ENCODE peak calls at places on chromosome 15, in six cellular contexts. One of them, this sample, is unnamed.

GRCh38 chr15:85592148-85592547 is 202.6 kb downstream of the KLHL25 start:
- DNase-seq in astrocyte of the spinal cord: peak
- DNase-seq in nephron progenitor cell: no peak
- DNase-seq in CD8-positive, alpha-beta T cell: no peak
- DNase-seq in bronchial epithelial cell: peak
- DNase-seq in AG10803: peak
- DNase-seq in this sample: no peak

GRCh38 chr15:39171944-39172368 is 408.9 kb upstream of the THBS1 start:
- DNase-seq in astrocyte of the spinal cord: peak
- DNase-seq in nephron progenitor cell: peak
- DNase-seq in CD8-positive, alpha-beta T cell: no peak
- DNase-seq in bronchial epithelial cell: peak
- DNase-seq in AG10803: peak
- DNase-seq in this sample: peak

GRCh38 chr15:80932989-80933388 is 56.6 kb downstream of the MESD start:
- DNase-seq in astrocyte of the spinal cord: peak
- DNase-seq in nephron progenitor cell: no peak
- DNase-seq in CD8-positive, alpha-beta T cell: no peak
- DNase-seq in bronchial epithelial cell: no peak
- DNase-seq in AG10803: no peak
- DNase-seq in this sample: no peak

GRCh38 chr15:95458736-95459135 is 871.8 kb upstream of the NR2F2 start:
- DNase-seq in astrocyte of the spinal cord: no peak
- DNase-seq in nephron progenitor cell: no peak
- DNase-seq in CD8-positive, alpha-beta T cell: no peak
- DNase-seq in bronchial epithelial cell: no peak
- DNase-seq in AG10803: no peak
- DNase-seq in this sample: no peak

GRCh38 chr15:50330921-50331320 is 24.1 kb downstream of the GABPB1 start:
- DNase-seq in astrocyte of the spinal cord: no peak
- DNase-seq in nephron progenitor cell: no peak
- DNase-seq in CD8-positive, alpha-beta T cell: no peak
- DNase-seq in bronchial epithelial cell: no peak
- DNase-seq in AG10803: peak
- DNase-seq in this sample: no peak

GRCh38 chr15:79775821-79776220 is 121.0 kb downstream of the MTHFS start:
- DNase-seq in astrocyte of the spinal cord: no peak
- DNase-seq in nephron progenitor cell: no peak
- DNase-seq in CD8-positive, alpha-beta T cell: no peak
- DNase-seq in bronchial epithelial cell: no peak
- DNase-seq in AG10803: no peak
- DNase-seq in this sample: no peak

GRCh38 chr15:40873625-40874561 is at the start of gene RHOV:
- DNase-seq in astrocyte of the spinal cord: peak
- DNase-seq in nephron progenitor cell: peak
- DNase-seq in CD8-positive, alpha-beta T cell: peak
- DNase-seq in bronchial epithelial cell: peak
- DNase-seq in AG10803: peak
- DNase-seq in this sample: no peak

GRCh38 chr15:79016527-79017170 is 71.8 kb upstream of the CTSH start:
- DNase-seq in astrocyte of the spinal cord: no peak
- DNase-seq in nephron progenitor cell: no peak
- DNase-seq in CD8-positive, alpha-beta T cell: no peak
- DNase-seq in bronchial epithelial cell: no peak
- DNase-seq in AG10803: no peak
- DNase-seq in this sample: no peak

GRCh38 chr15:53910236-53910849 is 67.9 kb upstream of the UNC13C start:
- DNase-seq in astrocyte of the spinal cord: no peak
- DNase-seq in nephron progenitor cell: no peak
- DNase-seq in CD8-positive, alpha-beta T cell: no peak
- DNase-seq in bronchial epithelial cell: peak
- DNase-seq in AG10803: no peak
- DNase-seq in this sample: peak

GRCh38 chr15:89760303-89761008 is 9.4 kb upstream of the MESP1 start:
- DNase-seq in astrocyte of the spinal cord: peak
- DNase-seq in nephron progenitor cell: peak
- DNase-seq in CD8-positive, alpha-beta T cell: peak
- DNase-seq in bronchial epithelial cell: peak
- DNase-seq in AG10803: peak
- DNase-seq in this sample: no peak

GRCh38 chr15:81120069-81120468 is 14.0 kb upstream of the CFAP161 start:
- DNase-seq in astrocyte of the spinal cord: no peak
- DNase-seq in nephron progenitor cell: no peak
- DNase-seq in CD8-positive, alpha-beta T cell: no peak
- DNase-seq in bronchial epithelial cell: peak
- DNase-seq in AG10803: no peak
- DNase-seq in this sample: no peak

GRCh38 chr15:90773485-90773884 is 56.3 kb downstream of the BLM start:
- DNase-seq in astrocyte of the spinal cord: no peak
- DNase-seq in nephron progenitor cell: no peak
- DNase-seq in CD8-positive, alpha-beta T cell: no peak
- DNase-seq in bronchial epithelial cell: no peak
- DNase-seq in AG10803: no peak
- DNase-seq in this sample: no peak

GRCh38 chr15:100635406-100636071 is 33.1 kb downstream of the ASB7 start:
- DNase-seq in astrocyte of the spinal cord: no peak
- DNase-seq in nephron progenitor cell: no peak
- DNase-seq in CD8-positive, alpha-beta T cell: no peak
- DNase-seq in bronchial epithelial cell: peak
- DNase-seq in AG10803: no peak
- DNase-seq in this sample: no peak

GRCh38 chr15:101012326-101013040 is 93.3 kb downstream of the LRRK1 start:
- DNase-seq in astrocyte of the spinal cord: no peak
- DNase-seq in nephron progenitor cell: no peak
- DNase-seq in CD8-positive, alpha-beta T cell: no peak
- DNase-seq in bronchial epithelial cell: no peak
- DNase-seq in AG10803: no peak
- DNase-seq in this sample: no peak

GRCh38 chr15:80242132-80242769 is 9.8 kb downstream of the CTXND1 start:
- DNase-seq in astrocyte of the spinal cord: no peak
- DNase-seq in nephron progenitor cell: peak
- DNase-seq in CD8-positive, alpha-beta T cell: no peak
- DNase-seq in bronchial epithelial cell: peak
- DNase-seq in AG10803: peak
- DNase-seq in this sample: no peak

DNA sequence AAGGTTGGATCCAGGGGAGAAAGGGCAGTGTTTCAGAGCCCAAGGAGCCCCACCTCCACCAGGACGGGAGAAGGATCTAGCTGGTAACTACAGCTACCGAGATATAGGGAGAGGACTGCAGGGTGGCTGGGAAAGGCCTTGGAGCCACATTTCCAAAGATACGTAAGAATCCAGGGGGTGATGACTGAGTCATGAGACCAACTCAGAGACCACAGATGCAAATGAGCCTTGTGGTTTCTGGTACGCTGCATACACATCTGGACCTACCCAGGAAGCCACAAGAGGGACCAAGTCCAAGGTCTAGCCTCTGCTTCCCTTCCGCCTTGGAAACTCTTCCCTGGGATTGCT is 13.5 kb downstream of the IGDCC4 start:
- DNase-seq in astrocyte of the spinal cord: peak
- DNase-seq in nephron progenitor cell: no peak
- DNase-seq in CD8-positive, alpha-beta T cell: no peak
- DNase-seq in bronchial epithelial cell: peak
- DNase-seq in AG10803: peak
- DNase-seq in this sample: peak
- TF ChIP-seq CTCF in astrocyte of the spinal cord: no peak
- TF ChIP-seq CTCF in nephron progenitor cell: no peak
- TF ChIP-seq CTCF in CD8-positive, alpha-beta T cell: no peak
- TF ChIP-seq CTCF in bronchial epithelial cell: no peak
- TF ChIP-seq CTCF in AG10803: peak
- TF ChIP-seq CTCF in this sample: peak

DNA sequence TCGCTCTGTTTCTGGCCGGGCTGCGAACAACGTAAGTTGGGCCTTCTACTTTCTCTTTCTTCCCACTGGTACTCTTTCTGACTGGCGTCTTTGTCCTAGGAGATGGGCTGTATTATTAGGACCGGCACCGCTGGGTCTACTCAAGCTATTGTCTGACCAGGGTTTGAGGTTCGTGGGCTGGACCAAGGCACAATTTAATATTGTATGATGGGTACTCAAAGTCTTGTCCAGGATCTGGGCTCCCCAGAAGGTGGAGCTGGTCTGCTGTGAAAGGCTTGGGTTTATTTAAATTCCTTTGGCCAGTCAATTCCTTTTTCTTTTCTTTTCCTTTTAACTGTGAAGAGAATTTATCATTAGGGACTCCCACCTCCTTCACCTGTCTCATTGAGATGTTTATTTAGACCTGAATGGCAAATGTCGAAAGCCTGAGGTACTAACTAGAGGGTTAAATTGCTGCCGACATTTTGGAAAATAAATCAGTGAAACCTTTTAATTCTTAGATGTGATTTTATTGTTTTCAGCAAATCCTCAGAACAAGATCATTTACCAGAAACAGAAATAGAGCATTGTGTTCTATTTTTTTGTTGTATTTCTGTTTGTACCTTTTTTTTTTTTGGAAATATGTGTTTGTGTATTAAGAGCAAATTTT is 410 bp downstream of the LRRC49 start:
- DNase-seq in astrocyte of the spinal cord: peak
- DNase-seq in nephron progenitor cell: no peak
- DNase-seq in CD8-positive, alpha-beta T cell: no peak
- DNase-seq in bronchial epithelial cell: peak
- DNase-seq in AG10803: peak
- DNase-seq in this sample: no peak
- TF ChIP-seq CTCF in astrocyte of the spinal cord: peak
- TF ChIP-seq CTCF in nephron progenitor cell: no peak
- TF ChIP-seq CTCF in CD8-positive, alpha-beta T cell: no peak
- TF ChIP-seq CTCF in bronchial epithelial cell: peak
- TF ChIP-seq CTCF in AG10803: peak
- TF ChIP-seq CTCF in this sample: peak

GRCh38 chr15:71008250-71008870 is 106.9 kb upstream of the THSD4 start:
- DNase-seq in astrocyte of the spinal cord: no peak
- DNase-seq in nephron progenitor cell: no peak
- DNase-seq in CD8-positive, alpha-beta T cell: no peak
- DNase-seq in bronchial epithelial cell: peak
- DNase-seq in AG10803: no peak
- DNase-seq in this sample: no peak

GRCh38 chr15:71010997-71011396 is 104.3 kb upstream of the THSD4 start:
- DNase-seq in astrocyte of the spinal cord: no peak
- DNase-seq in nephron progenitor cell: no peak
- DNase-seq in CD8-positive, alpha-beta T cell: no peak
- DNase-seq in bronchial epithelial cell: no peak
- DNase-seq in AG10803: no peak
- DNase-seq in this sample: no peak

GRCh38 chr15:71010439-71010838 is 104.8 kb upstream of the THSD4 start:
- DNase-seq in astrocyte of the spinal cord: no peak
- DNase-seq in nephron progenitor cell: no peak
- DNase-seq in CD8-positive, alpha-beta T cell: no peak
- DNase-seq in bronchial epithelial cell: no peak
- DNase-seq in AG10803: no peak
- DNase-seq in this sample: no peak

GRCh38 chr15:71013446-71013845 is 101.8 kb upstream of the THSD4 start:
- DNase-seq in astrocyte of the spinal cord: no peak
- DNase-seq in nephron progenitor cell: no peak
- DNase-seq in CD8-positive, alpha-beta T cell: no peak
- DNase-seq in bronchial epithelial cell: peak
- DNase-seq in AG10803: no peak
- DNase-seq in this sample: no peak

DNA sequence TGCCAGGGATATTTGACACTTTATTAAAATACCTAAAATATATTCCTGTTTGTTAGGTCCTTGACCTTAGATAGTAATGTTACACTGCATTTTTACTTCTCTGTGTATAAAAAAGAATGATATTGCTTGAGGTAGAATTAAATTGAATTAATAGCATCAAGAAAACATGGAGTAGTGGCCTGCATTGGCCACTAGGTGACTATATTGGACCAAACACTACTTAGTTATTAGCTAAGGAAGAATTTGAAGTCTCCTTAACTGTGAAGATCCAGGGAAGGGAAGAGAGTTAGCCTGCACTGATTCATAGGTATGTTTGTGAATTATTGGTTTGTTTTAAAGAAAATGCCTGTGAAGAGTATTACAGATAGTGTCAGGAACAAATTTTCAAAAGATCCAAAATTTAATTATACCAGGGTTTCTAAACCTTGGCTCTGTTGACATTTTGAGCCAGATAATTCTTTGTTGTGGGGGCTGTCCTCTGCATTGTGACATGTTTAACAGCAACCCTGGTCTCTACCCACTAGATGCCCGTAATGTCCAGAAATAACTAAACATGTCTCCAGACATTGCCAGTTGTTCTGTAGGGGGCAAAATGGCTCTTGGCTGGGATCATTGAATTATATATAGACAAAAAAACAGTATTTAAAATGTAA is 103.6 kb upstream of the THSD4 start:
- DNase-seq in astrocyte of the spinal cord: peak
- DNase-seq in nephron progenitor cell: no peak
- DNase-seq in CD8-positive, alpha-beta T cell: no peak
- DNase-seq in bronchial epithelial cell: peak
- DNase-seq in AG10803: peak
- DNase-seq in this sample: peak
- TF ChIP-seq CTCF in astrocyte of the spinal cord: peak
- TF ChIP-seq CTCF in nephron progenitor cell: peak
- TF ChIP-seq CTCF in CD8-positive, alpha-beta T cell: no peak
- TF ChIP-seq CTCF in bronchial epithelial cell: peak
- TF ChIP-seq CTCF in AG10803: peak
- TF ChIP-seq CTCF in this sample: peak

DNA sequence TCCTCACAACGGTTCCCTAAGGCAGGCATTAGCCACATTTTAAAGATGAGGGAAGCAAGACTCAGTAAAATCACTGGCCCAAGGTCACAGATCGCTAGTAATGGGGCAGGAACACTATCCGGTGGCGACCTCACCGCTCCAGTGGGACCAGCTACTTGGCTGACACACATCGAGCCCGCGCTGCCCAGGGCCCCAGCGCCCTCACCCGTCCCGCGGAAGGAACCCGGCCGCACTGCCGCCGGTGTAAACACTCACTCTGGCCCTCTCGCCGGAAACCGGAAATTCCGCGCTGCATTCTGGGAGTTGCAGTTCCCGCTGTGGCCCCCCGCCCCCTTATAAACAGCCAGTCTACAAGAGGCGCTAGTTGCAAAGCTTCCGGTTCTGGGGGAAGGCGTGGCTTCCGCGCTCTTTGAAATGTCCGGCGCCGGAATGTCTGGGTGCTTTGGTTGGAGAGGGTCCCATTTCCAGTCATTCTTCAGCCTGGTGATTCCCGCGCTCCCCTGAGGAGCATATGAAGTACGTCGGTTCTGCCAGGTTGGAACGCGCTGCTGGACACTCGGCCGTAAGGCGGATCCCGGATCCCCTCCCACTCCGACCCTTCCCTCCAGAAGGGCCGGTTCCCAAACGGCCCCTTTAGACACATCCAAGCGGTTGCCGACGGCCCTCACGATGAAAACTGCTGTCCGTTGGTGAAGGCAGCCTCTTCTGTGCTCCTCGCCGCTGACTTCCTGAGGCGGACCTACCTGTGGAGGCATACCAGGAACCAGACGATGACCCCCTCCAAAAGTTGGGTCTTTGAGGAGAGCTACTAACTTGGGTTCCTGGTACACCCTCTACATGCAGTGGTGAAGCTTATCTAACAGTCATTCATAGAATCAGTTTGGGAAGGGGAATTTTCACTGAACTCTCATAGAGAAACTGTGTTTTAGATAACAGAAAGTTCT is at the start of gene UBL7:
- DNase-seq in astrocyte of the spinal cord: peak
- DNase-seq in nephron progenitor cell: peak
- DNase-seq in CD8-positive, alpha-beta T cell: peak
- DNase-seq in bronchial epithelial cell: peak
- DNase-seq in AG10803: peak
- DNase-seq in this sample: peak
- TF ChIP-seq CTCF in astrocyte of the spinal cord: peak
- TF ChIP-seq CTCF in nephron progenitor cell: no peak
- TF ChIP-seq CTCF in CD8-positive, alpha-beta T cell: no peak
- TF ChIP-seq CTCF in bronchial epithelial cell: peak
- TF ChIP-seq CTCF in AG10803: peak
- TF ChIP-seq CTCF in this sample: peak

GRCh38 chr15:70259640-70260066 is 161.9 kb upstream of the TLE3 start:
- DNase-seq in astrocyte of the spinal cord: no peak
- DNase-seq in nephron progenitor cell: no peak
- DNase-seq in CD8-positive, alpha-beta T cell: no peak
- DNase-seq in bronchial epithelial cell: no peak
- DNase-seq in AG10803: no peak
- DNase-seq in this sample: no peak
- TF ChIP-seq CTCF in astrocyte of the spinal cord: no peak
- TF ChIP-seq CTCF in nephron progenitor cell: no peak
- TF ChIP-seq CTCF in CD8-positive, alpha-beta T cell: peak
- TF ChIP-seq CTCF in bronchial epithelial cell: no peak
- TF ChIP-seq CTCF in AG10803: peak
- TF ChIP-seq CTCF in this sample: peak

This sample was measured in kidney epithelial cell.